ENCODE peak calls at places on chromosomes 5 and 9, in four cellular contexts. C is left ventricle myocardium inferior, B is RPMI7951, W is HEK293T. L is an unnamed sample.
A peak's percentile ranks its signal among the peaks of the same experiment; 100 is the strongest.

GRCh38 chr5:5432020-5432707 is 9.7 kb downstream of the ICE1 start:
- DNase-seq in B (peak; percentile 42), C (no peak), W (no peak), L (peak; percentile 32)

GRCh38 chr5:53343187-53343586 is 137.2 kb upstream of the FST start:
- DNase-seq in C (no peak), W (no peak), B (peak; percentile 94), L (peak; percentile 98)

GRCh38 chr9:21060919-21061561 is 16.7 kb downstream of the IFNB1 start:
- DNase-seq in B (peak; percentile 81), W (no peak), C (no peak), L (no peak)

GRCh38 chr5:5658226-5658625 is 235.7 kb downstream of the ICE1 start:
- DNase-seq in C (no peak), W (no peak), B (peak; percentile 85), L (peak; percentile 65)

GRCh38 chr5:139631520-139632165 is 16.5 kb upstream of the CXXC5 start:
- DNase-seq in W (no peak), B (no peak), C (no peak), L (no peak)

GRCh38 chr5:126122942-126123341 is 300.3 kb upstream of the GRAMD2B start:
- DNase-seq in B (no peak), C (no peak), W (no peak), L (no peak)

GRCh38 chr9:135229701-135230385 is 142.4 kb downstream of the OLFM1 start:
- DNase-seq in B (no peak), W (no peak), C (no peak), L (no peak)

GRCh38 chr9:85744481-85744880 is 2.7 kb upstream of the AGTPBP1 start:
- DNase-seq in W (no peak), C (no peak), B (no peak), L (no peak)

GRCh38 chr9:38478211-38478610 is 54.0 kb upstream of the IGFBPL1 start:
- DNase-seq in C (no peak), W (no peak), B (no peak), L (no peak)

GRCh38 chr9:32331240-32331639 is 53.2 kb upstream of the ACO1 start:
- DNase-seq in C (no peak), B (no peak), W (no peak), L (no peak)

GRCh38 chr5:168408561-168409321 is 77.5 kb upstream of the RARS1 start:
- DNase-seq in B (peak; percentile 42), C (no peak), W (no peak), L (no peak)

GRCh38 chr5:177147239-177147638 is 13.7 kb downstream of the NSD1 start:
- DNase-seq in W (no peak), B (no peak), C (no peak), L (no peak)

GRCh38 chr5:130109152-130109551 is 204.9 kb downstream of the CHSY3 start:
- DNase-seq in W (peak; percentile 11), C (no peak), B (peak; percentile 17), L (peak; percentile 32)

GRCh38 chr5:16459451-16459850 is 6.1 kb downstream of the ZNF622 start:
- DNase-seq in C (no peak), B (no peak), W (no peak), L (no peak)

GRCh38 chr9:22413884-22414283 is 32.7 kb upstream of the DMRTA1 start:
- DNase-seq in B (peak; percentile 17), W (no peak), C (no peak), L (peak; percentile 60)

GRCh38 chr5:172929371-172929838 is 29.8 kb upstream of the RPL26L1 start:
- DNase-seq in B (peak; percentile 38), C (no peak), W (no peak), L (peak; percentile 70)

GRCh38 chr9:29928072-29928471 is 2354.8 kb upstream of the C9orf72 start:
- DNase-seq in W (no peak), C (no peak), B (no peak), L (no peak)

GRCh38 chr5:134975843-134976242 is 8.1 kb downstream of the CATSPER3 start:
- DNase-seq in B (no peak), W (no peak), C (no peak), L (no peak)

GRCh38 chr9:116594552-116594951 is 92.6 kb upstream of the TRIM32 start:
- DNase-seq in B (peak; percentile 76), W (no peak), C (no peak), L (peak; percentile 57)

GRCh38 chr5:170861855-170862766 is at the start of gene RANBP17:
- DNase-seq in W (peak; percentile 96), C (peak; percentile 20), B (peak; percentile 69), L (no peak)

GRCh38 chr5:175866377-175866907 is 4.9 kb upstream of the CPLX2 start:
- DNase-seq in W (no peak), B (no peak), C (no peak), L (no peak)

GRCh38 chr5:167608708-167609272 is 682.7 kb upstream of the WWC1 start:
- DNase-seq in B (no peak), W (no peak), C (no peak), L (no peak)

GRCh38 chr5:149995385-149996085 is 4.9 kb downstream of the TIGD6 start:
- DNase-seq in W (no peak), B (no peak), C (no peak), L (no peak)

GRCh38 chr5:13932006-13932405 is 12.5 kb downstream of the DNAH5 start:
- DNase-seq in C (no peak), B (no peak), W (no peak), L (no peak)

L was measured in A172.